ENCODE peak calls at places on chromosomes 12 and 14, in nine cellular contexts. One of them, this sample, is unnamed.

GRCh38 chr12:130031571-130032189 is 127.9 kb upstream of the TMEM132D start:
- DNase-seq in RPMI8226: peak; percentile 57
- DNase-seq in stimulated activated CD8-positive, alpha-beta memory T cell treated with anti-CD3 and anti-CD28 coated beads, Interleukin-12 subunit alpha, Interleukin-12 subunit beta, amount 100 ng/mL, for 1 hour: peak; percentile 21
- DNase-seq in PC-9: peak; percentile 37
- DNase-seq in heart left ventricle: no peak
- DNase-seq in GM23338: peak; percentile 81
- DNase-seq in stimulated activated CD4-positive, alpha-beta T cell treated with anti-CD3 and anti-CD28 coated beads, Interleukin-12 subunit alpha, Interleukin-12 subunit beta, amount 100 ng/mL, for 4 hours: peak; percentile 61
- DNase-seq in ascending aorta: no peak
- DNase-seq in NAMALWA: peak; percentile 76
- DNase-seq in this sample: peak; percentile 90

GRCh38 chr14:37598085-37598972 is 2.9 kb downstream of the TTC6 start:
- DNase-seq in RPMI8226: no peak
- DNase-seq in stimulated activated CD8-positive, alpha-beta memory T cell treated with anti-CD3 and anti-CD28 coated beads, Interleukin-12 subunit alpha, Interleukin-12 subunit beta, amount 100 ng/mL, for 1 hour: no peak
- DNase-seq in PC-9: peak; percentile 67
- DNase-seq in heart left ventricle: no peak
- DNase-seq in GM23338: peak; percentile 37
- DNase-seq in stimulated activated CD4-positive, alpha-beta T cell treated with anti-CD3 and anti-CD28 coated beads, Interleukin-12 subunit alpha, Interleukin-12 subunit beta, amount 100 ng/mL, for 4 hours: no peak
- DNase-seq in ascending aorta: no peak
- DNase-seq in NAMALWA: no peak
- DNase-seq in this sample: peak; percentile 81

GRCh38 chr12:127723236-127723635 is 543.7 kb upstream of the TMEM132C start:
- DNase-seq in RPMI8226: no peak
- DNase-seq in stimulated activated CD8-positive, alpha-beta memory T cell treated with anti-CD3 and anti-CD28 coated beads, Interleukin-12 subunit alpha, Interleukin-12 subunit beta, amount 100 ng/mL, for 1 hour: no peak
- DNase-seq in PC-9: no peak
- DNase-seq in heart left ventricle: no peak
- DNase-seq in GM23338: no peak
- DNase-seq in stimulated activated CD4-positive, alpha-beta T cell treated with anti-CD3 and anti-CD28 coated beads, Interleukin-12 subunit alpha, Interleukin-12 subunit beta, amount 100 ng/mL, for 4 hours: no peak
- DNase-seq in ascending aorta: no peak
- DNase-seq in NAMALWA: no peak
- DNase-seq in this sample: no peak

GRCh38 chr12:52050771-52051541 is at the start of gene NR4A1:
- DNase-seq in RPMI8226: peak; percentile 96
- DNase-seq in stimulated activated CD8-positive, alpha-beta memory T cell treated with anti-CD3 and anti-CD28 coated beads, Interleukin-12 subunit alpha, Interleukin-12 subunit beta, amount 100 ng/mL, for 1 hour: peak; percentile 99
- DNase-seq in PC-9: peak; percentile 66
- DNase-seq in heart left ventricle: peak; percentile 100
- DNase-seq in GM23338: peak; percentile 93
- DNase-seq in stimulated activated CD4-positive, alpha-beta T cell treated with anti-CD3 and anti-CD28 coated beads, Interleukin-12 subunit alpha, Interleukin-12 subunit beta, amount 100 ng/mL, for 4 hours: peak; percentile 99
- DNase-seq in ascending aorta: peak; percentile 100
- DNase-seq in NAMALWA: peak; percentile 94
- DNase-seq in this sample: peak; percentile 99

GRCh38 chr14:76584271-76584702 is 177.0 kb upstream of the VASH1 start:
- DNase-seq in RPMI8226: no peak
- DNase-seq in stimulated activated CD8-positive, alpha-beta memory T cell treated with anti-CD3 and anti-CD28 coated beads, Interleukin-12 subunit alpha, Interleukin-12 subunit beta, amount 100 ng/mL, for 1 hour: no peak
- DNase-seq in PC-9: no peak
- DNase-seq in heart left ventricle: peak; percentile 22
- DNase-seq in GM23338: no peak
- DNase-seq in stimulated activated CD4-positive, alpha-beta T cell treated with anti-CD3 and anti-CD28 coated beads, Interleukin-12 subunit alpha, Interleukin-12 subunit beta, amount 100 ng/mL, for 4 hours: no peak
- DNase-seq in ascending aorta: no peak
- DNase-seq in NAMALWA: no peak
- DNase-seq in this sample: no peak

GRCh38 chr14:97113339-97113738 is 316.2 kb downstream of the VRK1 start:
- DNase-seq in RPMI8226: no peak
- DNase-seq in stimulated activated CD8-positive, alpha-beta memory T cell treated with anti-CD3 and anti-CD28 coated beads, Interleukin-12 subunit alpha, Interleukin-12 subunit beta, amount 100 ng/mL, for 1 hour: no peak
- DNase-seq in PC-9: no peak
- DNase-seq in heart left ventricle: no peak
- DNase-seq in GM23338: no peak
- DNase-seq in stimulated activated CD4-positive, alpha-beta T cell treated with anti-CD3 and anti-CD28 coated beads, Interleukin-12 subunit alpha, Interleukin-12 subunit beta, amount 100 ng/mL, for 4 hours: no peak
- DNase-seq in ascending aorta: no peak
- DNase-seq in NAMALWA: no peak
- DNase-seq in this sample: no peak

GRCh38 chr14:26598672-26599131 is 869 bp upstream of the NOVA1 start:
- DNase-seq in RPMI8226: no peak
- DNase-seq in stimulated activated CD8-positive, alpha-beta memory T cell treated with anti-CD3 and anti-CD28 coated beads, Interleukin-12 subunit alpha, Interleukin-12 subunit beta, amount 100 ng/mL, for 1 hour: no peak
- DNase-seq in PC-9: no peak
- DNase-seq in heart left ventricle: no peak
- DNase-seq in GM23338: no peak
- DNase-seq in stimulated activated CD4-positive, alpha-beta T cell treated with anti-CD3 and anti-CD28 coated beads, Interleukin-12 subunit alpha, Interleukin-12 subunit beta, amount 100 ng/mL, for 4 hours: no peak
- DNase-seq in ascending aorta: peak; percentile 61
- DNase-seq in NAMALWA: no peak
- DNase-seq in this sample: no peak

GRCh38 chr12:47817272-47818006 is 2.3 kb downstream of the HDAC7 start:
- DNase-seq in RPMI8226: no peak
- DNase-seq in stimulated activated CD8-positive, alpha-beta memory T cell treated with anti-CD3 and anti-CD28 coated beads, Interleukin-12 subunit alpha, Interleukin-12 subunit beta, amount 100 ng/mL, for 1 hour: no peak
- DNase-seq in PC-9: no peak
- DNase-seq in heart left ventricle: no peak
- DNase-seq in GM23338: peak; percentile 41
- DNase-seq in stimulated activated CD4-positive, alpha-beta T cell treated with anti-CD3 and anti-CD28 coated beads, Interleukin-12 subunit alpha, Interleukin-12 subunit beta, amount 100 ng/mL, for 4 hours: no peak
- DNase-seq in ascending aorta: no peak
- DNase-seq in NAMALWA: no peak
- DNase-seq in this sample: peak; percentile 66

GRCh38 chr14:105845725-105846309 is 319.4 kb downstream of the TMEM121 start:
- DNase-seq in RPMI8226: no peak
- DNase-seq in stimulated activated CD8-positive, alpha-beta memory T cell treated with anti-CD3 and anti-CD28 coated beads, Interleukin-12 subunit alpha, Interleukin-12 subunit beta, amount 100 ng/mL, for 1 hour: no peak
- DNase-seq in PC-9: no peak
- DNase-seq in heart left ventricle: no peak
- DNase-seq in GM23338: no peak
- DNase-seq in stimulated activated CD4-positive, alpha-beta T cell treated with anti-CD3 and anti-CD28 coated beads, Interleukin-12 subunit alpha, Interleukin-12 subunit beta, amount 100 ng/mL, for 4 hours: no peak
- DNase-seq in ascending aorta: no peak
- DNase-seq in NAMALWA: no peak
- DNase-seq in this sample: no peak

GRCh38 chr14:26856832-26857508 is 259.1 kb upstream of the NOVA1 start:
- DNase-seq in RPMI8226: no peak
- DNase-seq in stimulated activated CD8-positive, alpha-beta memory T cell treated with anti-CD3 and anti-CD28 coated beads, Interleukin-12 subunit alpha, Interleukin-12 subunit beta, amount 100 ng/mL, for 1 hour: no peak
- DNase-seq in PC-9: no peak
- DNase-seq in heart left ventricle: peak; percentile 9
- DNase-seq in GM23338: no peak
- DNase-seq in stimulated activated CD4-positive, alpha-beta T cell treated with anti-CD3 and anti-CD28 coated beads, Interleukin-12 subunit alpha, Interleukin-12 subunit beta, amount 100 ng/mL, for 4 hours: no peak
- DNase-seq in ascending aorta: no peak
- DNase-seq in NAMALWA: no peak
- DNase-seq in this sample: no peak

GRCh38 chr12:6871052-6871957 is 1.8 kb downstream of the SPSB2 start:
- DNase-seq in RPMI8226: peak; percentile 53
- DNase-seq in stimulated activated CD8-positive, alpha-beta memory T cell treated with anti-CD3 and anti-CD28 coated beads, Interleukin-12 subunit alpha, Interleukin-12 subunit beta, amount 100 ng/mL, for 1 hour: no peak
- DNase-seq in PC-9: peak; percentile 79
- DNase-seq in heart left ventricle: no peak
- DNase-seq in GM23338: peak; percentile 36
- DNase-seq in stimulated activated CD4-positive, alpha-beta T cell treated with anti-CD3 and anti-CD28 coated beads, Interleukin-12 subunit alpha, Interleukin-12 subunit beta, amount 100 ng/mL, for 4 hours: peak; percentile 36
- DNase-seq in ascending aorta: no peak
- DNase-seq in NAMALWA: peak; percentile 51
- DNase-seq in this sample: peak; percentile 62

GRCh38 chr14:55968741-55969140 is 149.5 kb upstream of the PELI2 start:
- DNase-seq in RPMI8226: peak; percentile 4
- DNase-seq in stimulated activated CD8-positive, alpha-beta memory T cell treated with anti-CD3 and anti-CD28 coated beads, Interleukin-12 subunit alpha, Interleukin-12 subunit beta, amount 100 ng/mL, for 1 hour: no peak
- DNase-seq in PC-9: no peak
- DNase-seq in heart left ventricle: no peak
- DNase-seq in GM23338: no peak
- DNase-seq in stimulated activated CD4-positive, alpha-beta T cell treated with anti-CD3 and anti-CD28 coated beads, Interleukin-12 subunit alpha, Interleukin-12 subunit beta, amount 100 ng/mL, for 4 hours: no peak
- DNase-seq in ascending aorta: no peak
- DNase-seq in NAMALWA: no peak
- DNase-seq in this sample: no peak

GRCh38 chr12:106764738-106765137 is 9.7 kb upstream of the RIC8B start:
- DNase-seq in RPMI8226: no peak
- DNase-seq in stimulated activated CD8-positive, alpha-beta memory T cell treated with anti-CD3 and anti-CD28 coated beads, Interleukin-12 subunit alpha, Interleukin-12 subunit beta, amount 100 ng/mL, for 1 hour: no peak
- DNase-seq in PC-9: no peak
- DNase-seq in heart left ventricle: no peak
- DNase-seq in GM23338: no peak
- DNase-seq in stimulated activated CD4-positive, alpha-beta T cell treated with anti-CD3 and anti-CD28 coated beads, Interleukin-12 subunit alpha, Interleukin-12 subunit beta, amount 100 ng/mL, for 4 hours: no peak
- DNase-seq in ascending aorta: no peak
- DNase-seq in NAMALWA: no peak
- DNase-seq in this sample: no peak